ENCODE peak calls at places on chromosome 21, in four cellular contexts. One of them, this sample, is unnamed.

GRCh38 chr21:39232926-39233325 is 49.7 kb upstream of the PSMG1 start:
- DNase-seq in mesendoderm: no peak
- DNase-seq in cerebellum: no peak
- DNase-seq in breast epithelium: no peak
- DNase-seq in this sample: peak

GRCh38 chr21:41369105-41369914 is 7.5 kb downstream of the MX2 start:
- DNase-seq in cerebellum: no peak
- DNase-seq in breast epithelium: no peak
- DNase-seq in mesendoderm: peak
- DNase-seq in this sample: peak

GRCh38 chr21:17818158-17819113 is 720 bp downstream of the C21orf91 start:
- DNase-seq in breast epithelium: no peak
- DNase-seq in cerebellum: peak
- DNase-seq in mesendoderm: peak
- DNase-seq in this sample: no peak

GRCh38 chr21:29309703-29310102 is 11.0 kb downstream of the BACH1 start:
- DNase-seq in cerebellum: no peak
- DNase-seq in mesendoderm: no peak
- DNase-seq in breast epithelium: no peak
- DNase-seq in this sample: no peak

GRCh38 chr21:31577280-31577679 is 82.2 kb upstream of the SOD1 start:
- DNase-seq in cerebellum: no peak
- DNase-seq in breast epithelium: no peak
- DNase-seq in mesendoderm: no peak
- DNase-seq in this sample: no peak

GRCh38 chr21:38768385-38769071 is 37.2 kb upstream of the ETS2 start:
- DNase-seq in breast epithelium: no peak
- DNase-seq in cerebellum: no peak
- DNase-seq in mesendoderm: no peak
- DNase-seq in this sample: no peak

GRCh38 chr21:45939521-45940045 is 42.0 kb upstream of the COL6A1 start:
- DNase-seq in cerebellum: no peak
- DNase-seq in breast epithelium: no peak
- DNase-seq in mesendoderm: no peak
- DNase-seq in this sample: no peak

GRCh38 chr21:35924714-35925301 is 135.5 kb downstream of the SETD4 start:
- DNase-seq in cerebellum: no peak
- DNase-seq in mesendoderm: no peak
- DNase-seq in breast epithelium: no peak
- DNase-seq in this sample: no peak

GRCh38 chr21:30479259-30479658 is 908 bp downstream of the KRTAP19-1 start:
- DNase-seq in breast epithelium: no peak
- DNase-seq in cerebellum: no peak
- DNase-seq in mesendoderm: no peak
- DNase-seq in this sample: no peak

GRCh38 chr21:37071561-37072238 is 1.2 kb downstream of the PIGP start:
- DNase-seq in mesendoderm: peak
- DNase-seq in cerebellum: peak
- DNase-seq in breast epithelium: peak
- DNase-seq in this sample: no peak

GRCh38 chr21:36773111-36773510 is 74.2 kb downstream of the SIM2 start:
- DNase-seq in cerebellum: peak
- DNase-seq in breast epithelium: peak
- DNase-seq in mesendoderm: no peak
- DNase-seq in this sample: peak

GRCh38 chr21:45747802-45748445 is 104.4 kb downstream of the PCBP3 start:
- DNase-seq in mesendoderm: peak
- DNase-seq in cerebellum: peak
- DNase-seq in breast epithelium: no peak
- DNase-seq in this sample: no peak

GRCh38 chr21:34147835-34148804 is 74.7 kb downstream of the MRPS6 start:
- DNase-seq in cerebellum: no peak
- DNase-seq in breast epithelium: no peak
- DNase-seq in mesendoderm: no peak
- DNase-seq in this sample: no peak

GRCh38 chr21:25568230-25568629 is 39.1 kb downstream of the MRPL39 start:
- DNase-seq in cerebellum: peak
- DNase-seq in breast epithelium: no peak
- DNase-seq in mesendoderm: peak
- DNase-seq in this sample: no peak

GRCh38 chr21:25635310-25635709 is 3.7 kb upstream of the JAM2 start:
- DNase-seq in breast epithelium: no peak
- DNase-seq in mesendoderm: no peak
- DNase-seq in cerebellum: no peak
- DNase-seq in this sample: no peak

GRCh38 chr21:45539796-45540600 is 2.2 kb downstream of the SLC19A1 start:
- DNase-seq in cerebellum: no peak
- DNase-seq in breast epithelium: no peak
- DNase-seq in mesendoderm: no peak
- DNase-seq in this sample: no peak

This sample was measured in upper lobe of left lung.